ENCODE peak calls at places on chromosomes 16 and 17, in ten cellular contexts. L is hypothalamus, Q is right lobe of liver, Z is kidney tubule cell, T is EL, D is G401, J is HFFc6, X is AG08396, S is GM06990, P is ACHN. R is an unnamed sample.

GRCh38 chr17:29573558-29573870 is 5.0 kb downstream of the TP53I13 start:
- DNase-seq in S (no peak), X (no peak), Z (no peak), T (no peak), D (no peak), L (no peak), J (no peak), Q (peak), P (no peak), R (no peak)

GRCh38 chr17:28967240-28968135 is 16.2 kb upstream of the PHF12 start:
- DNase-seq in P (no peak), X (no peak), L (no peak), J (no peak), S (no peak), D (peak), Q (no peak), T (no peak), Z (no peak), R (no peak)

GRCh38 chr16:85990861-85991301 is 91.9 kb downstream of the IRF8 start:
- DNase-seq in D (no peak), S (peak), Z (no peak), T (no peak), J (no peak), L (no peak), X (no peak), Q (no peak), P (no peak), R (no peak)

GRCh38 chr17:40451420-40451819 is 8.2 kb downstream of the IGFBP4 start:
- DNase-seq in S (no peak), D (no peak), Z (peak), P (no peak), X (peak), T (peak), L (no peak), J (no peak), Q (peak), R (peak)

GRCh38 chr17:73200476-73200875 is 7.6 kb downstream of the COG1 start:
- DNase-seq in D (no peak), S (no peak), Z (no peak), Q (no peak), T (no peak), J (no peak), P (no peak), L (no peak), X (no peak), R (no peak)

GRCh38 chr17:51161541-51161940 is 4.7 kb upstream of the NME2 start:
- DNase-seq in Z (no peak), P (no peak), D (no peak), Q (no peak), L (no peak), S (no peak), T (no peak), X (no peak), J (no peak), R (no peak)

GRCh38 chr17:36888236-36888957 is 48.9 kb upstream of the LHX1 start:
- DNase-seq in Q (no peak), J (no peak), P (no peak), T (no peak), Z (no peak), L (no peak), X (no peak), S (no peak), D (no peak), R (no peak)

GRCh38 chr16:23207485-23207884 is 24.9 kb downstream of the SCNN1G start:
- DNase-seq in Z (no peak), J (no peak), T (no peak), X (no peak), Q (no peak), P (no peak), D (no peak), S (no peak), L (no peak), R (no peak)

GRCh38 chr17:7992516-7992915 is 9.9 kb upstream of the GUCY2D start:
- DNase-seq in Z (peak), Q (no peak), J (peak), P (peak), S (no peak), X (peak), D (no peak), T (peak), L (no peak), R (no peak)

GRCh38 chr17:77296769-77297409 is 156.1 kb downstream of the SEC14L1 start:
- DNase-seq in Q (no peak), D (no peak), L (no peak), P (no peak), T (no peak), X (no peak), S (no peak), Z (no peak), J (no peak), R (no peak)

GRCh38 chr16:30982548-30983288 is 2.3 kb upstream of the HSD3B7 start:
- DNase-seq in T (no peak), Z (no peak), Q (no peak), D (no peak), L (no peak), X (no peak), S (no peak), P (no peak), J (no peak), R (no peak)

GRCh38 chr16:84194470-84195200 is 3.7 kb downstream of the ADAD2 start:
- DNase-seq in Z (no peak), L (no peak), P (no peak), D (no peak), S (no peak), Q (no peak), J (no peak), T (no peak), X (no peak), R (no peak)

GRCh38 chr16:88766975-88767374 is 18.0 kb downstream of the PIEZO1 start:
- DNase-seq in S (no peak), J (no peak), L (no peak), X (no peak), Z (no peak), Q (no peak), T (no peak), D (no peak), P (no peak), R (no peak)

GRCh38 chr16:71675380-71675779 is 49.1 kb downstream of the PHLPP2 start:
- DNase-seq in L (no peak), S (no peak), Z (no peak), D (no peak), Q (no peak), P (no peak), X (peak), J (no peak), T (no peak), R (no peak)

GRCh38 chr16:50308237-50308965 is 42.0 kb downstream of the ADCY7 start:
- DNase-seq in J (no peak), X (no peak), L (no peak), D (no peak), T (no peak), S (no peak), P (no peak), Z (no peak), Q (no peak), R (no peak)

GRCh38 chr16:3793161-3793576 is 75.8 kb upstream of the TRAP1 start:
- DNase-seq in Q (no peak), Z (peak), D (peak), J (no peak), T (no peak), S (no peak), X (peak), P (no peak), L (no peak), R (no peak)

GRCh38 chr17:45029758-45030423 is 21.5 kb downstream of the DCAKD start:
- DNase-seq in J (no peak), Q (no peak), T (no peak), X (no peak), L (no peak), S (peak), D (no peak), Z (no peak), P (no peak), R (no peak)

GRCh38 chr16:426906-427249 is 1.4 kb downstream of the RAB11FIP3 start:
- DNase-seq in J (no peak), Q (no peak), L (no peak), X (peak), S (no peak), T (peak), P (no peak), D (no peak), Z (no peak), R (peak)

GRCh38 chr17:75979705-75980187 is 706 bp downstream of the TEN1 start:
- DNase-seq in Q (no peak), S (no peak), J (peak), X (no peak), Z (no peak), P (no peak), T (no peak), D (no peak), L (no peak), R (no peak)

GRCh38 chr17:559699-560378 is 154.8 kb downstream of the VPS53 start:
- DNase-seq in J (peak), X (peak), D (no peak), T (peak), Z (peak), S (no peak), P (peak), Q (no peak), L (no peak), R (no peak)

GRCh38 chr17:59366040-59366757 is 34.7 kb downstream of the YPEL2 start:
- DNase-seq in S (no peak), X (no peak), Z (no peak), T (no peak), P (no peak), Q (peak), J (no peak), D (peak), L (no peak), R (no peak)

GRCh38 chr17:38848557-38848891 is 5.0 kb downstream of the RPL23 start:
- DNase-seq in J (no peak), D (no peak), T (no peak), S (no peak), Q (no peak), L (no peak), P (no peak), X (no peak), Z (no peak), R (no peak)

GRCh38 chr17:66025551-66025950 is 166.4 kb downstream of the CEP112 start:
- DNase-seq in S (no peak), P (no peak), Q (no peak), T (no peak), D (no peak), L (no peak), Z (no peak), J (peak), X (no peak), R (no peak)

GRCh38 chr16:32116080-32116479 is 137.0 kb upstream of the TP53TG3D start:
- DNase-seq in D (no peak), X (peak), L (no peak), J (no peak), S (no peak), Q (peak), Z (no peak), T (no peak), P (peak), R (no peak)

GRCh38 chr16:49596119-49596518 is 222.5 kb downstream of the C16orf78 start:
- DNase-seq in T (no peak), P (no peak), L (no peak), Z (no peak), S (no peak), J (no peak), Q (no peak), X (peak), D (no peak), R (no peak)

GRCh38 chr16:85746431-85747227 is 4.3 kb downstream of the C16orf74 start:
- DNase-seq in J (peak), X (no peak), Q (no peak), S (peak), T (peak), P (peak), D (no peak), L (no peak), Z (peak), R (no peak)

GRCh38 chr16:29834079-29834478 is 13.8 kb downstream of the MVP start:
- DNase-seq in Z (no peak), J (no peak), X (no peak), Q (no peak), T (no peak), D (no peak), S (no peak), L (no peak), P (no peak), R (no peak)

GRCh38 chr16:49353650-49354049 is 20.0 kb upstream of the C16orf78 start:
- DNase-seq in Z (no peak), J (no peak), P (no peak), Q (no peak), S (no peak), D (peak), X (no peak), T (no peak), L (no peak), R (no peak)